ENCODE peak calls at places on chromosomes 2 and 18, in nine cellular contexts. L, K, B, E, W, Q, O, X and H are unnamed samples.

GRCh38 chr2:28377984-28378678 is 14.5 kb upstream of the FOSL2 start:
- DNase-seq in L (no peak), K (no peak), B (no peak), E (no peak), W (no peak), Q (no peak), O (no peak), X (peak), H (peak)

GRCh38 chr18:23859466-23860352 is 154.8 kb upstream of the TTC39C start:
- DNase-seq in L (no peak), K (no peak), B (no peak), E (no peak), W (no peak), Q (no peak), O (no peak), X (no peak), H (no peak)

GRCh38 chr2:204150695-204151240 is 214.2 kb downstream of the ICOS start:
- DNase-seq in L (no peak), K (no peak), B (no peak), E (no peak), W (no peak), Q (no peak), O (peak), X (no peak), H (peak)

GRCh38 chr2:83747141-83747540 is 711.9 kb downstream of the SUCLG1 start:
- DNase-seq in L (no peak), K (no peak), B (no peak), E (no peak), W (no peak), Q (no peak), O (no peak), X (no peak), H (no peak)

GRCh38 chr2:219025637-219026585 is 15.4 kb downstream of the CFAP65 start:
- DNase-seq in L (no peak), K (no peak), B (peak), E (no peak), W (no peak), Q (no peak), O (no peak), X (no peak), H (no peak)

GRCh38 chr2:186848873-186849578 is at the start of gene ZSWIM2:
- DNase-seq in L (no peak), K (peak), B (peak), E (peak), W (peak), Q (peak), O (peak), X (peak), H (peak)

GRCh38 chr2:239267411-239267941 is 133.3 kb downstream of the HDAC4 start:
- DNase-seq in L (no peak), K (no peak), B (no peak), E (no peak), W (peak), Q (peak), O (peak), X (peak), H (no peak)

GRCh38 chr2:203649176-203649814 is 57.1 kb upstream of the CD28 start:
- DNase-seq in L (no peak), K (no peak), B (no peak), E (no peak), W (no peak), Q (no peak), O (no peak), X (no peak), H (peak)

GRCh38 chr2:238061310-238062202 is 755 bp downstream of the SCLY start:
- DNase-seq in L (peak), K (no peak), B (no peak), E (no peak), W (no peak), Q (peak), O (peak), X (peak), H (peak)

GRCh38 chr18:6960656-6961055 is 156.9 kb downstream of the LAMA1 start:
- DNase-seq in L (no peak), K (no peak), B (no peak), E (peak), W (no peak), Q (no peak), O (no peak), X (no peak), H (no peak)

GRCh38 chr2:172813314-172813888 is 77.8 kb downstream of the RAPGEF4 start:
- DNase-seq in L (no peak), K (no peak), B (no peak), E (no peak), W (no peak), Q (no peak), O (no peak), X (peak), H (peak)

GRCh38 chr2:173898996-173899395 is 66.2 kb downstream of the SP3 start:
- DNase-seq in L (no peak), K (no peak), B (no peak), E (no peak), W (no peak), Q (no peak), O (peak), X (no peak), H (no peak)

GRCh38 chr2:158953926-158954763 is 14.3 kb upstream of the TANC1 start:
- DNase-seq in L (peak), K (peak), B (no peak), E (peak), W (peak), Q (peak), O (peak), X (peak), H (peak)

GRCh38 chr18:59382388-59382787 is 23.3 kb upstream of the LMAN1 start:
- DNase-seq in L (no peak), K (no peak), B (no peak), E (no peak), W (no peak), Q (no peak), O (no peak), X (no peak), H (no peak)

GRCh38 chr2:128465246-128466170 is 146.8 kb upstream of the HS6ST1 start:
- DNase-seq in L (no peak), K (no peak), B (no peak), E (no peak), W (no peak), Q (no peak), O (no peak), X (no peak), H (no peak)

GRCh38 chr18:58884694-58885093 is 20.0 kb downstream of the ZNF532 start:
- DNase-seq in L (no peak), K (no peak), B (no peak), E (no peak), W (no peak), Q (no peak), O (no peak), X (no peak), H (no peak)

GRCh38 chr2:18490901-18491300 is 69.6 kb downstream of the RDH14 start:
- DNase-seq in L (no peak), K (no peak), B (no peak), E (no peak), W (no peak), Q (no peak), O (no peak), X (no peak), H (no peak)

GRCh38 chr2:100813527-100813926 is 6.4 kb upstream of the NPAS2 start:
- DNase-seq in L (no peak), K (no peak), B (no peak), E (peak), W (no peak), Q (no peak), O (no peak), X (no peak), H (no peak)

GRCh38 chr2:3728104-3729054 is 25.0 kb downstream of the DCDC2C start:
- DNase-seq in L (peak), K (no peak), B (no peak), E (peak), W (no peak), Q (no peak), O (no peak), X (peak), H (no peak)

GRCh38 chr2:49621014-49621413 is 466.7 kb upstream of the FSHR start:
- DNase-seq in L (no peak), K (no peak), B (no peak), E (no peak), W (no peak), Q (no peak), O (no peak), X (no peak), H (no peak)

GRCh38 chr2:134367915-134368911 is 114.3 kb downstream of the MGAT5 start:
- DNase-seq in L (no peak), K (no peak), B (no peak), E (no peak), W (no peak), Q (no peak), O (no peak), X (no peak), H (no peak)